ENCODE peak calls at places on chromosomes 13 and 19, in eight cellular contexts. One of them, this sample, is unnamed. For H3K9me3, the result is how much of the 10 kb centered on the place peaks cover.

GRCh38 chr19:5308471-5309437 is 31.9 kb downstream of the PTPRS start:
- DNase-seq in GM23248: peak
- DNase-seq in fibroblast of lung: peak
- DNase-seq in MG63: peak
- DNase-seq in cardiac muscle cell: peak
- DNase-seq in upper lobe of right lung: peak
- DNase-seq in sigmoid colon: peak
- DNase-seq in CD8-positive, alpha-beta memory T cell: no peak
- DNase-seq in this sample: no peak

GRCh38 chr13:46475586-46475991 is 77.4 kb upstream of the LRCH1 start:
- DNase-seq in CD8-positive, alpha-beta memory T cell: no peak
- DNase-seq in upper lobe of right lung: no peak
- DNase-seq in cardiac muscle cell: peak
- DNase-seq in sigmoid colon: no peak
- DNase-seq in fibroblast of lung: peak
- DNase-seq in MG63: peak
- DNase-seq in GM23248: peak
- DNase-seq in this sample: no peak

GRCh38 chr19:35458821-35459391 is 10.8 kb downstream of the FFAR2 start:
- DNase-seq in MG63: no peak
- DNase-seq in cardiac muscle cell: no peak
- DNase-seq in sigmoid colon: no peak
- DNase-seq in GM23248: no peak
- DNase-seq in upper lobe of right lung: no peak
- DNase-seq in CD8-positive, alpha-beta memory T cell: no peak
- DNase-seq in fibroblast of lung: peak
- DNase-seq in this sample: no peak

GRCh38 chr13:20118268-20119140 is 42.3 kb downstream of the GJA3 start:
- DNase-seq in CD8-positive, alpha-beta memory T cell: peak
- DNase-seq in GM23248: peak
- DNase-seq in cardiac muscle cell: peak
- DNase-seq in sigmoid colon: peak
- DNase-seq in upper lobe of right lung: peak
- DNase-seq in MG63: peak
- DNase-seq in fibroblast of lung: peak
- DNase-seq in this sample: no peak

GRCh38 chr13:61608138-61608537 is 192.5 kb upstream of the PCDH20 start:
- DNase-seq in upper lobe of right lung: no peak
- DNase-seq in CD8-positive, alpha-beta memory T cell: no peak
- DNase-seq in MG63: no peak
- DNase-seq in cardiac muscle cell: no peak
- DNase-seq in GM23248: no peak
- DNase-seq in fibroblast of lung: no peak
- DNase-seq in sigmoid colon: no peak
- DNase-seq in this sample: no peak

GRCh38 chr19:10112037-10112751 is 701 bp downstream of the P2RY11 start:
- DNase-seq in GM23248: peak
- DNase-seq in fibroblast of lung: no peak
- DNase-seq in sigmoid colon: no peak
- DNase-seq in cardiac muscle cell: peak
- DNase-seq in MG63: peak
- DNase-seq in CD8-positive, alpha-beta memory T cell: peak
- DNase-seq in upper lobe of right lung: peak
- DNase-seq in this sample: peak

GRCh38 chr19:13983213-13983889 is 22.8 kb downstream of the RFX1 start:
- DNase-seq in sigmoid colon: no peak
- DNase-seq in MG63: no peak
- DNase-seq in cardiac muscle cell: no peak
- DNase-seq in fibroblast of lung: no peak
- DNase-seq in GM23248: no peak
- DNase-seq in CD8-positive, alpha-beta memory T cell: no peak
- DNase-seq in upper lobe of right lung: no peak
- DNase-seq in this sample: no peak

GRCh38 chr19:17522988-17523872 is 11.8 kb downstream of the PGLS start:
- DNase-seq in upper lobe of right lung: peak
- DNase-seq in fibroblast of lung: no peak
- DNase-seq in cardiac muscle cell: peak
- DNase-seq in CD8-positive, alpha-beta memory T cell: peak
- DNase-seq in MG63: no peak
- DNase-seq in sigmoid colon: peak
- DNase-seq in GM23248: no peak
- DNase-seq in this sample: peak

GRCh38 chr13:101529419-101529818 is 76.9 kb downstream of the ITGBL1 start:
- DNase-seq in upper lobe of right lung: no peak
- DNase-seq in fibroblast of lung: peak
- DNase-seq in MG63: peak
- DNase-seq in sigmoid colon: no peak
- DNase-seq in cardiac muscle cell: peak
- DNase-seq in CD8-positive, alpha-beta memory T cell: no peak
- DNase-seq in GM23248: peak
- DNase-seq in this sample: no peak

GRCh38 chr19:30871979-30872378 is 477.3 kb downstream of the TSHZ3 start:
- DNase-seq in cardiac muscle cell: no peak
- DNase-seq in fibroblast of lung: no peak
- DNase-seq in CD8-positive, alpha-beta memory T cell: no peak
- DNase-seq in MG63: no peak
- DNase-seq in sigmoid colon: no peak
- DNase-seq in upper lobe of right lung: no peak
- DNase-seq in GM23248: no peak
- DNase-seq in this sample: no peak

GRCh38 chr19:4228765-4229178 is 551 bp upstream of the EBI3 start:
- DNase-seq in fibroblast of lung: no peak
- DNase-seq in MG63: no peak
- DNase-seq in GM23248: no peak
- DNase-seq in cardiac muscle cell: no peak
- DNase-seq in CD8-positive, alpha-beta memory T cell: no peak
- DNase-seq in sigmoid colon: no peak
- DNase-seq in upper lobe of right lung: no peak
- DNase-seq in this sample: no peak

GRCh38 chr19:39398297-39398864 is 7.2 kb downstream of the MED29 start:
- DNase-seq in cardiac muscle cell: peak
- DNase-seq in sigmoid colon: peak
- DNase-seq in fibroblast of lung: peak
- DNase-seq in upper lobe of right lung: peak
- DNase-seq in MG63: peak
- DNase-seq in CD8-positive, alpha-beta memory T cell: peak
- DNase-seq in GM23248: peak
- DNase-seq in this sample: peak

GRCh38 chr19:46886546-46887239 is 25.9 kb downstream of the ARHGAP35 start:
- DNase-seq in upper lobe of right lung: no peak
- DNase-seq in GM23248: peak
- DNase-seq in fibroblast of lung: no peak
- DNase-seq in sigmoid colon: no peak
- DNase-seq in cardiac muscle cell: no peak
- DNase-seq in MG63: no peak
- DNase-seq in CD8-positive, alpha-beta memory T cell: no peak
- DNase-seq in this sample: no peak

GRCh38 chr13:114047358-114047881 is 73.5 kb upstream of the C13orf46 start:
- DNase-seq in sigmoid colon: no peak
- DNase-seq in GM23248: no peak
- DNase-seq in MG63: no peak
- DNase-seq in cardiac muscle cell: no peak
- DNase-seq in upper lobe of right lung: no peak
- DNase-seq in fibroblast of lung: no peak
- DNase-seq in CD8-positive, alpha-beta memory T cell: no peak
- DNase-seq in this sample: peak

GRCh38 chr19:1172353-1173159 is 1.5 kb downstream of the SBNO2 start:
- DNase-seq in cardiac muscle cell: peak
- DNase-seq in fibroblast of lung: peak
- DNase-seq in MG63: peak
- DNase-seq in CD8-positive, alpha-beta memory T cell: no peak
- DNase-seq in GM23248: peak
- DNase-seq in sigmoid colon: peak
- DNase-seq in upper lobe of right lung: peak
- DNase-seq in this sample: peak

GRCh38 chr13:40292108-40292507 is 374.3 kb downstream of the FOXO1 start:
- DNase-seq in MG63: no peak
- DNase-seq in sigmoid colon: no peak
- DNase-seq in upper lobe of right lung: no peak
- DNase-seq in CD8-positive, alpha-beta memory T cell: no peak
- DNase-seq in cardiac muscle cell: no peak
- DNase-seq in GM23248: no peak
- DNase-seq in fibroblast of lung: no peak
- DNase-seq in this sample: no peak

GRCh38 chr13:100875392-100876043 is 200.9 kb upstream of the TMTC4 start:
- DNase-seq in sigmoid colon: no peak
- DNase-seq in fibroblast of lung: peak
- DNase-seq in MG63: peak
- DNase-seq in upper lobe of right lung: no peak
- DNase-seq in GM23248: peak
- DNase-seq in CD8-positive, alpha-beta memory T cell: no peak
- DNase-seq in cardiac muscle cell: peak
- DNase-seq in this sample: no peak

GRCh38 chr19:35350591-35350990 is 2.9 kb downstream of the FFAR1 start:
- DNase-seq in fibroblast of lung: no peak
- DNase-seq in cardiac muscle cell: no peak
- DNase-seq in upper lobe of right lung: peak
- DNase-seq in GM23248: no peak
- DNase-seq in sigmoid colon: peak
- DNase-seq in CD8-positive, alpha-beta memory T cell: no peak
- DNase-seq in MG63: no peak
- DNase-seq in this sample: no peak

GRCh38 chr13:110390572-110390971 is 83.5 kb downstream of the COL4A2 start:
- DNase-seq in CD8-positive, alpha-beta memory T cell: no peak
- DNase-seq in upper lobe of right lung: no peak
- DNase-seq in sigmoid colon: no peak
- DNase-seq in fibroblast of lung: peak
- DNase-seq in GM23248: peak
- DNase-seq in cardiac muscle cell: peak
- DNase-seq in MG63: no peak
- DNase-seq in this sample: no peak

GRCh38 chr13:113192902-113193301 is 15.6 kb downstream of the PCID2 start:
- DNase-seq in sigmoid colon: no peak
- DNase-seq in fibroblast of lung: peak
- DNase-seq in upper lobe of right lung: no peak
- DNase-seq in MG63: no peak
- DNase-seq in GM23248: peak
- DNase-seq in cardiac muscle cell: peak
- DNase-seq in CD8-positive, alpha-beta memory T cell: no peak
- DNase-seq in this sample: no peak

GRCh38 chr19:3651684-3652083 is 25.1 kb upstream of the CACTIN start:
- DNase-seq in cardiac muscle cell: no peak
- DNase-seq in sigmoid colon: no peak
- DNase-seq in CD8-positive, alpha-beta memory T cell: no peak
- DNase-seq in GM23248: no peak
- DNase-seq in fibroblast of lung: no peak
- DNase-seq in upper lobe of right lung: no peak
- DNase-seq in MG63: no peak
- DNase-seq in this sample: no peak

GRCh38 chr13:98813993-98814392 is 61.5 kb upstream of the SLC15A1 start:
- DNase-seq in sigmoid colon: no peak
- DNase-seq in cardiac muscle cell: no peak
- DNase-seq in fibroblast of lung: peak
- DNase-seq in GM23248: peak
- DNase-seq in upper lobe of right lung: no peak
- DNase-seq in MG63: no peak
- DNase-seq in CD8-positive, alpha-beta memory T cell: no peak
- DNase-seq in this sample: no peak

GRCh38 chr19:15671237-15671636 is 1.6 kb upstream of the CYP4F12 start:
- DNase-seq in cardiac muscle cell: no peak
- DNase-seq in GM23248: no peak
- DNase-seq in CD8-positive, alpha-beta memory T cell: no peak
- DNase-seq in upper lobe of right lung: no peak
- DNase-seq in MG63: no peak
- DNase-seq in fibroblast of lung: no peak
- DNase-seq in sigmoid colon: no peak
- DNase-seq in this sample: no peak
- H3K9me3 ChIP-seq in cardiac muscle cell: under half
- H3K9me3 ChIP-seq in GM23248: under half
- H3K9me3 ChIP-seq in CD8-positive, alpha-beta memory T cell: under half
- H3K9me3 ChIP-seq in upper lobe of right lung: under half
- H3K9me3 ChIP-seq in MG63: under half
- H3K9me3 ChIP-seq in fibroblast of lung: under half
- H3K9me3 ChIP-seq in sigmoid colon: under half
- H3K9me3 ChIP-seq in this sample: under half

GRCh38 chr19:28493881-28494280 is 719.1 kb downstream of the UQCRFS1 start:
- DNase-seq in MG63: no peak
- DNase-seq in fibroblast of lung: no peak
- DNase-seq in cardiac muscle cell: no peak
- DNase-seq in sigmoid colon: peak
- DNase-seq in upper lobe of right lung: no peak
- DNase-seq in CD8-positive, alpha-beta memory T cell: no peak
- DNase-seq in GM23248: no peak
- DNase-seq in this sample: no peak
- H3K9me3 ChIP-seq in MG63: under half
- H3K9me3 ChIP-seq in fibroblast of lung: under half
- H3K9me3 ChIP-seq in cardiac muscle cell: under half
- H3K9me3 ChIP-seq in sigmoid colon: under half
- H3K9me3 ChIP-seq in upper lobe of right lung: under half
- H3K9me3 ChIP-seq in CD8-positive, alpha-beta memory T cell: under half
- H3K9me3 ChIP-seq in GM23248: under half
- H3K9me3 ChIP-seq in this sample: under half

DNA sequence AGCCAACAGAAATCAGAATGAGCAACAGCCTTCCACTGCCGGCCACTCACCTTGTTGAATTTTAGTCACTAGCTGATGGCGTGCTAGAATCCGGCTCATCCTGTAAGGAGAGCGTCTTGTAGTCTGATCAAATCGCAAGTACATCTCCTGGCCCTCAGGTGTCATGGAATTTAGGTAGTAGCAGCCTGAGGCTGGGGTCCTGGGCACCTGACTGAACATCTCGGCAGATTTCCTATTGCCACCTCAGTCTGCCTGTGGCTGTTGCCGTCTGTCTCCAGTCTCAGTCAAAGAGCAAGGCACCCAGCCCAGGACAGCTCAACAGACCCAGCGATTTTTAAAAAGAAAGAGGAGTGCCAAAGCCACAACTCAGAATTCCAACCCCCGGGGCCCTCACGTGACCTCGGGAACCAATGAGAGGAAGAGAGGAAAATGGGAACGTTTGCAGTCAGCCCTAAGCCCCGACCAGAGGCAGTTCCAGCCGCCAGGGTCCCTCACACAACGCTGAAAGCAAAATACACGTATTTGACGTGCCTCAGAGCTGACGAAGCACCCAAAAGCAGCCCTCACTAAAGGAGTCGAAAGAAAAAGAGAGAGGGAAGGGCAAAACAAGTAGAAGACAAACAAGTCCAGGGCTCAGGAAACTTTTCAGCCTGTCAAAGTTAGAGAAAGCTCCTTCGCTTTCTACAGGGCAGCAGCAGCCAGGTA is at the start of gene STARD13:
- DNase-seq in sigmoid colon: peak
- DNase-seq in CD8-positive, alpha-beta memory T cell: no peak
- DNase-seq in cardiac muscle cell: peak
- DNase-seq in upper lobe of right lung: peak
- DNase-seq in fibroblast of lung: peak
- DNase-seq in GM23248: peak
- DNase-seq in MG63: peak
- DNase-seq in this sample: peak
- H3K9me3 ChIP-seq in sigmoid colon: under half
- H3K9me3 ChIP-seq in CD8-positive, alpha-beta memory T cell: under half
- H3K9me3 ChIP-seq in cardiac muscle cell: under half
- H3K9me3 ChIP-seq in upper lobe of right lung: under half
- H3K9me3 ChIP-seq in fibroblast of lung: under half
- H3K9me3 ChIP-seq in GM23248: under half
- H3K9me3 ChIP-seq in MG63: under half
- H3K9me3 ChIP-seq in this sample: under half

DNA sequence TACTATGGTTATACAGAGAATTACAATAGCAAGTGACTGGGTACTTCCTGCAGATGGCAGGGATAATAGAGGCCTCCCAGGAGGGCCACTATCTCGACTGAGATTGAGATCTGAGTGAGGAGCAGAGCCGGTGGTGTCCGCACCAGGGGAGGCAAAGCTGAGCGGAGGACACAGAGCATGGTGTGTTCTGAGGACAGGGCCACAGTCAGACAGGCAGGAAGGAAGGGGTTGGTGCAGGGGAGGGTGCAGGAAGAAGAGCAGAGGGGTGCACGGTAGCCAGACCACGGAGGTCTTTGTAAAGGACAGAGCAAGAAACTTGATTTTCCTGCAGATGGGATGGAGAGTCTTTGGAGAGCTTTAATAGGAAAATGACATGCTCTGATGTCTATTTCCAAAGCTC is 152.4 kb downstream of the SHISA2 start:
- DNase-seq in cardiac muscle cell: no peak
- DNase-seq in fibroblast of lung: no peak
- DNase-seq in upper lobe of right lung: no peak
- DNase-seq in sigmoid colon: no peak
- DNase-seq in MG63: no peak
- DNase-seq in GM23248: no peak
- DNase-seq in CD8-positive, alpha-beta memory T cell: no peak
- DNase-seq in this sample: no peak
- H3K9me3 ChIP-seq in cardiac muscle cell: under half
- H3K9me3 ChIP-seq in fibroblast of lung: under half
- H3K9me3 ChIP-seq in upper lobe of right lung: under half
- H3K9me3 ChIP-seq in sigmoid colon: under half
- H3K9me3 ChIP-seq in MG63: under half
- H3K9me3 ChIP-seq in GM23248: under half
- H3K9me3 ChIP-seq in CD8-positive, alpha-beta memory T cell: under half
- H3K9me3 ChIP-seq in this sample: under half